ENCODE peak calls at places on chromosome 2, in four cellular contexts. Z, M, Y and D are unnamed samples.

GRCh38 chr2:121330921-121331320 is 45.9 kb upstream of the TFCP2L1 start:
- DNase-seq in Z (no peak), M (peak; percentile 20), Y (no peak), D (no peak)

GRCh38 chr2:65033178-65033577 is 23.0 kb upstream of the CEP68 start:
- DNase-seq in Z (no peak), M (no peak), Y (no peak), D (no peak)

GRCh38 chr2:132623096-132623839 is 46.7 kb downstream of the LYPD1 start:
- DNase-seq in Z (no peak), M (no peak), Y (peak; percentile 89), D (peak; percentile 18)

GRCh38 chr2:54981409-54981808 is 68.8 kb downstream of the RTN4 start:
- DNase-seq in Z (no peak), M (no peak), Y (no peak), D (peak; percentile 23)

GRCh38 chr2:44169155-44169898 is 652 bp downstream of the PPM1B start:
- DNase-seq in Z (no peak), M (peak; percentile 41), Y (peak; percentile 23), D (peak; percentile 55)

GRCh38 chr2:233059797-233060499 is at the start of gene INPP5D:
- DNase-seq in Z (no peak), M (peak; percentile 54), Y (no peak), D (no peak)

GRCh38 chr2:164896634-164897033 is 55.0 kb upstream of the COBLL1 start:
- DNase-seq in Z (no peak), M (no peak), Y (peak; percentile 66), D (peak; percentile 86)

GRCh38 chr2:217077841-217078407 is 218.1 kb upstream of the TNP1 start:
- DNase-seq in Z (no peak), M (no peak), Y (no peak), D (peak; percentile 33)

GRCh38 chr2:224838335-224838734 is 122.2 kb upstream of the CCDC195 start:
- DNase-seq in Z (no peak), M (no peak), Y (peak; percentile 45), D (no peak)

GRCh38 chr2:36680012-36680411 is 16.5 kb upstream of the VIT start:
- DNase-seq in Z (no peak), M (no peak), Y (no peak), D (no peak)

GRCh38 chr2:234848578-234848977 is 103.2 kb upstream of the SH3BP4 start:
- DNase-seq in Z (no peak), M (no peak), Y (no peak), D (no peak)

GRCh38 chr2:234847639-234848038 is 104.2 kb upstream of the SH3BP4 start:
- DNase-seq in Z (no peak), M (no peak), Y (no peak), D (no peak)

GRCh38 chr2:234845602-234846588 is 105.9 kb upstream of the SH3BP4 start:
- DNase-seq in Z (no peak), M (peak; percentile 45), Y (no peak), D (no peak)

GRCh38 chr2:234847364-234847635 is 104.5 kb upstream of the SH3BP4 start:
- DNase-seq in Z (no peak), M (no peak), Y (no peak), D (no peak)

DNA sequence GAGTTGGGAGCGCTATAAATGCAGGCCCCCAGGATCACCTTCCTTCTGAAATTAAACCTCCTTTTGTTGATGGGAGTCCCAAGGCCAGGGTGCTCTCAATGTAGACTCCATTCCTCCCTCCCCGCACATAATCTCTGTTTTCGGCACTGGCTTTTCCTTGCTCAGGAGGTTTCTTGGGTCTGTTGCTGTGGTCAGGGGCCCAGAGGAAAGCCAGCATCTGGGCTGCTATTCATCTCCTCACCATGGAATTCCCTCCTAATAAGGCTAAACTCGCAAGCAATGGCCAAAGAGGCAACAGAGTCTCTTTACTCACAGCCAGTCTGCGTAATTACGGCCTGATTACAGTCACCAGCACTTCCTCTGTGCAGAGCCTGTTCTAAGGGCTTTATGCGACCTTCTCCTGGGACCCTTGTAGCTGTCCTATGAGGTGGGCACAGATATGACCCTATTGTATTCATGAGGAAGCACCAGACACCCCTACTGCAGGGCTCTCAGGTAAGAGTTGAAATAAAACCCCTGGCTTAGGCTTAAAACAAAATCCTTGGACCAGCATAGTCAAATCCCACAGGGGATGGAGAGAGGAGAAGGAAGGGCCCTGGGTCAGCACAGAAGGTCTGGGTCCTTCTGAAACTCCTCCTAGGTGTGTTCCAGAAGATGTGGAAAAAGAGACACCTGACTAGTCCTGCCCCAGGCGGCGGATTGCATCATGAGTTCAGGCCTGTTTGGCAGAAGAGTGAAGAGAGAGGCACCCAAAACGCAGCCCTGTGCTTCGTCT is 105.0 kb upstream of the SH3BP4 start:
- DNase-seq in Z (no peak), M (no peak), Y (no peak), D (peak; percentile 39)
- H3K4me3 ChIP-seq in Z (no peak overlapping the region), M (no peak overlapping the region), Y (no peak overlapping the region), D (no peak overlapping the region)

GRCh38 chr2:239275037-239275685 is 125.7 kb downstream of the HDAC4 start:
- DNase-seq in Z (peak; percentile 18), M (peak; percentile 69), Y (peak; percentile 97), D (peak; percentile 98)
- TF ChIP-seq CTCF in Z (no peak), M (no peak), Y (no peak), D (no peak)

DNA sequence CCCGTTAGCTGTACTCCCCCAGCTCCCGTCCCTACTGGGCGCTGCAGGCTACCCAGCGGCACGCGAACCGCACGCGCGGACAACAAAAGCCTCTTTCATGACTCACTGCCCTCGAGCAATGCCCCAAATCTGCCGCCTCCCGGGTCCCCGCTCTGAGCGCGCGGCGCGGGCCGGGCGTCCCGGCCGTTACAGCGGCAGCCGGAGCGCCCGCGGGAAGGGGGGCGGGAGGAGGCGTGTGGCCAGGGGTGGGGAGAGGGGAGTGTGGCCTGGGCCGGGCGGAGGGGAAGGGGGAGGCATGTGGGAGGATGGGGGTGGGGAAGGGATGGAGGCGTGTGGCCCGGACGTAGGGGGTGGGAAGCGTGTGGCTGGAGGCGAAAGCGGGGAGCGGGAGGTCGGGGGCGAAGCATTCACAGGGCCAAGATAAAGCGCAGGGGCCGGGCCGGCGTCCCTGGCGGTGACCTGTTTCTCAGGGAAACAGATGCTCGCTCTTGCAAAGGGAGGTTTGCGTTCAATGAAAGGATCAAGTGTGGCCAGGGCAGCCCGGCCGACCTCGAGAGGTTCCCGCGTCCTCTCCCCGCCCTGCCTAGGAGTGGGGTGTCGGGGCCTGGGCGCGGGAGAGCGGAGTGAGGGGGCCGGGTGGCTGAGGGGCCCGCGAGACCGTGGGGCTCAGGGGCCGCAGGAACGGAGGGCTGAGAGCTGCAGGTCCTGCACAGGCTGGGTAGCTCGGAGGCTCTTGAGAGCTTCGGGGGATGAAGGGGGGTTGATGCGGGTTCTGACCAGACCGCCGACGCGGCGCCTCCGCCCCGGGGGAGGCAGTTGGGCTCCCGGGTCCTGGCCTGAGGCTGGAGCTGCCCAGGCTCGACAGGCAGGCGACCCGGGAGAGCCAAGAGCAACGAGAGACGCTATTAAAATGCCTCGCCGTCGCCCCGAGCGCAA is 3.5 kb upstream of the NEUROD1 start:
- DNase-seq in Z (no peak), M (no peak), Y (peak; percentile 12), D (peak; percentile 9)
- H3K4me3 ChIP-seq in Z (no peak overlapping the region), M (peak overlapping the region; percentile 29), Y (no peak overlapping the region), D (no peak overlapping the region)

GRCh38 chr2:25297738-25298137 is 44.0 kb downstream of the DNMT3A start:
- DNase-seq in Z (no peak), M (no peak), Y (no peak), D (no peak)
- TF ChIP-seq CTCF in Z (no peak), M (no peak), Y (no peak), D (peak; percentile 5)

GRCh38 chr2:96881349-96882195 is 11.7 kb upstream of the SEMA4C start:
- DNase-seq in Z (no peak), M (no peak), Y (no peak), D (no peak)
- H3K4me3 ChIP-seq in Z (no peak overlapping the region), M (no peak overlapping the region), Y (no peak overlapping the region), D (no peak overlapping the region)

DNA sequence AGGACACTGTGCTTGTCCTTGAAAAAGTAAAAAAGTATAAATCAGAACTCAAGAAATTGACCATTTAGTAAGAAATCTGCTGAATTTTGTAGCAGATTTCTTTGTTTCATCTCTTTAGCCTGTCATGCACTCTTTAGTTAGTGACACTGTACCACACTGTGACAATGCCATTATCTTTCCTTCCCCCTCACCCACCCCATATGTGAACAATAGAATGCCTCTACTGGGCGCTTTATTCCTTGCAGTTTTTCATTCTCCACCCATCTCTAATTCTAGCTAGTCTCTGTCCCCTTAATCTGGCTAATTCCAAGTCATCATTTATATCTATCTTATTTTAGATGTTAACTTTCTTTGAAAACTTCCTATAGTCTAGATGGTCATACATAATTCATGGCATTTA is 241.0 kb downstream of the LRP1B start:
- DNase-seq in Z (no peak), M (no peak), Y (no peak), D (no peak)
- TF ChIP-seq CTCF in Z (no peak), M (no peak), Y (no peak), D (no peak)

GRCh38 chr2:219532378-219532649 is 11.3 kb downstream of the CHPF start:
- DNase-seq in Z (no peak), M (no peak), Y (no peak), D (no peak)

GRCh38 chr2:219527076-219527394 is 12.8 kb downstream of the ASIC4 start:
- DNase-seq in Z (no peak), M (peak; percentile 55), Y (no peak), D (no peak)

GRCh38 chr2:219527472-219527871 is 13.2 kb downstream of the ASIC4 start:
- DNase-seq in Z (no peak), M (no peak), Y (no peak), D (no peak)

GRCh38 chr2:219531639-219532377 is 11.8 kb downstream of the CHPF start:
- DNase-seq in Z (no peak), M (no peak), Y (no peak), D (no peak)

DNA sequence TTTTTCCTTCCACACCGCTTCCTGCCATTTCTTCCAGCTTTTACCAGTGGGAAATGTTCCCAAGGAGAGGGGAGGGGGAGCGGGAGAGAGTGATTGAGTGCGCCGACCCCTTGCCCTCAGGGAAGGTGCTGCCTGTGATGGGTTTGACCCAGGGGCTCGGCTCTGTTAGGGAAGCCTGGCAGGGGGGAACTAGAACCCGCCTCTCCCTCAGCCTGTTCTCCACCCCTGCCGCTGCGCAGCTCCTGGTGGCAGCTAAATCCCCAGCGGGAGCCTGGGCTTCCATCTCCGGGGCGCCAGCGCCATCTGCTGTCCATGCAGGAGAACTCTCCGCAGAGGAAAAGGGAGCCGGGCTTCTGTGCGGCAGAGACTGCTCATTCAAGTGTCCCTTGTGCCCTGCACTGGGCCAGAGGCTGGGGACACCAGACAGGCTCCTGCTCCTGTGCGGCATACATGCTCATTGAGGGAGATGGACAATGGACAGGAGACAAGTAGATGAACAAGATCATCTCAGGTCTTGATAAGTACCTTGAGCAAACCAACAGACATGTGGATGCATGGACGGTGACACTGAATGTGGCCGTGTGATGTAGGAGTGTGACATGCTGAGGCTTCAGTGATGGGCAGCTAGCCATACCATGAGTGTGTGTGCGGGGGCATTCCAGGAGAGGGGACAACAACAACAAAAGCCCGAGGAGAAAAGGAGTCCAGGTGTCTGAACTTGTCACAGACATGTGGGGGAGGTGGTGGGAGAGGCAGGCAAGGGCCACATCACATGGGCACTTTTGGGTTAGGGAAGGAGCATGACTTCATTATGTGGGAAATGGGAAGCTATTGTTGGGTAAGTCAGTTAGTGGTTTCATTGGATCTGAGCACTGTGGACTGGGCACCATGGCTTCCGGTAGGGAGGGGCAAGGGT is 13.3 kb downstream of the CHPF start:
- DNase-seq in Z (peak; percentile 86), M (peak; percentile 85), Y (peak; percentile 54), D (peak; percentile 83)
- H3K4me3 ChIP-seq in Z (peak overlapping the region; percentile 22), M (peak overlapping the region; percentile 14), Y (peak overlapping the region; percentile 14), D (no peak overlapping the region)

DNA sequence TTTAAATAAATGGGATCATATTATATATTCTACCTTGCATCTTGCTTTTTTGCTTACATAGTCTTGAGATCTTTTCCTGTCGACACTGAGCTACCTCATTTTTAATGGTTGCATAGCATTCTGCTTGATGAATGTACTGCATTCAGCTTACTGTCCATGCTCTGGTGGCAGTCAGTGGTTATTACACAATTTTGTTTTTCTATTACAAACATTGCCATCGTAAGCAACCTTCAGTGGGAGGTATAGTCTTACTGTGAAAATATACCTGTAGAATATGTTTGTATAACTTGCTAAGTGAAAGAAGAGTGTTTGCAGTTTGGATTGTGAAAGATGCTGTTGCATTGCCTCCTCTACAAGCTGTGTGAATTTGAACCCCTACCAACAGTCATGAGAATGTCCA is 43.4 kb downstream of the UBXN4 start:
- DNase-seq in Z (no peak), M (no peak), Y (no peak), D (no peak)
- TF ChIP-seq CTCF in Z (no peak), M (no peak), Y (peak; percentile 15), D (peak; percentile 23)